ENCODE peak calls at places on chromosome 20, in eight cellular contexts. M, F, D, T, B, J, H and X are unnamed samples.

GRCh38 chr20:6122873-6123649 is at the start of gene FERMT1:
- DNase-seq in M (peak; percentile 87), F (peak; percentile 55), D (no peak), T (peak; percentile 54), B (peak; percentile 78), J (peak; percentile 78), H (peak; percentile 54), X (no peak)

GRCh38 chr20:54062812-54063280 is 7.5 kb downstream of the BCAS1 start:
- DNase-seq in M (no peak), F (no peak), D (no peak), T (peak; percentile 73), B (no peak), J (peak; percentile 42), H (peak; percentile 67), X (no peak)

GRCh38 chr20:53342429-53342828 is 251.2 kb downstream of the ZNF217 start:
- DNase-seq in M (no peak), F (no peak), D (no peak), T (no peak), B (no peak), J (no peak), H (no peak), X (no peak)

GRCh38 chr20:37803476-37804307 is 99.2 kb upstream of the VSTM2L start:
- DNase-seq in M (no peak), F (no peak), D (no peak), T (peak; percentile 80), B (no peak), J (no peak), H (no peak), X (no peak)

GRCh38 chr20:10800288-10800687 is 126.5 kb upstream of the JAG1 start:
- DNase-seq in M (no peak), F (no peak), D (no peak), T (no peak), B (no peak), J (no peak), H (no peak), X (no peak)

GRCh38 chr20:24943731-24944130 is 5.3 kb upstream of the CST7 start:
- DNase-seq in M (no peak), F (no peak), D (no peak), T (no peak), B (no peak), J (no peak), H (no peak), X (no peak)

GRCh38 chr20:13119583-13119982 is 101.5 kb upstream of the ISM1 start:
- DNase-seq in M (no peak), F (peak; percentile 20), D (peak; percentile 82), T (peak; percentile 66), B (peak; percentile 52), J (peak; percentile 51), H (peak; percentile 79), X (peak; percentile 7)

GRCh38 chr20:36405255-36405654 is 99.1 kb downstream of the DLGAP4 start:
- DNase-seq in M (no peak), F (no peak), D (no peak), T (no peak), B (no peak), J (no peak), H (peak; percentile 44), X (no peak)

GRCh38 chr20:21234324-21234723 is 68.8 kb upstream of the XRN2 start:
- DNase-seq in M (no peak), F (no peak), D (no peak), T (no peak), B (no peak), J (no peak), H (no peak), X (no peak)

GRCh38 chr20:37384683-37385174 is 38.8 kb downstream of the SRC start:
- DNase-seq in M (peak; percentile 80), F (peak; percentile 81), D (peak; percentile 59), T (peak; percentile 81), B (peak; percentile 68), J (no peak), H (peak; percentile 35), X (no peak)

GRCh38 chr20:4555188-4555893 is 166.4 kb upstream of the PRND start:
- DNase-seq in M (no peak), F (no peak), D (no peak), T (no peak), B (no peak), J (peak; percentile 37), H (peak; percentile 54), X (peak; percentile 58)

GRCh38 chr20:63740070-63740500 is 509 bp downstream of the SLC2A4RG start:
- DNase-seq in M (peak; percentile 75), F (peak; percentile 75), D (no peak), T (peak; percentile 60), B (peak; percentile 32), J (no peak), H (peak; percentile 31), X (no peak)

GRCh38 chr20:14069796-14070195 is 74.5 kb downstream of the MACROD2 start:
- DNase-seq in M (no peak), F (no peak), D (no peak), T (no peak), B (no peak), J (no peak), H (no peak), X (no peak)

GRCh38 chr20:59068534-59068933 is 25.9 kb upstream of the PRELID3B start:
- DNase-seq in M (no peak), F (no peak), D (no peak), T (no peak), B (no peak), J (no peak), H (no peak), X (no peak)

GRCh38 chr20:36173451-36173933 is 19.0 kb downstream of the EPB41L1 start:
- DNase-seq in M (no peak), F (no peak), D (no peak), T (peak; percentile 18), B (peak; percentile 92), J (no peak), H (peak; percentile 46), X (no peak)

GRCh38 chr20:5735845-5736530 is 14.2 kb upstream of the SHLD1 start:
- DNase-seq in M (no peak), F (no peak), D (no peak), T (no peak), B (no peak), J (no peak), H (no peak), X (no peak)

GRCh38 chr20:58691773-58692578 is 624 bp upstream of the NPEPL1 start:
- DNase-seq in M (peak; percentile 80), F (peak; percentile 53), D (peak; percentile 56), T (no peak), B (peak; percentile 58), J (no peak), H (peak; percentile 39), X (no peak)

GRCh38 chr20:50372770-50373088 is 137.5 kb upstream of the PTPN1 start:
- DNase-seq in M (no peak), F (no peak), D (no peak), T (no peak), B (no peak), J (no peak), H (no peak), X (no peak)

GRCh38 chr20:48096212-48096875 is 311.1 kb upstream of the SULF2 start:
- DNase-seq in M (no peak), F (no peak), D (no peak), T (no peak), B (no peak), J (no peak), H (no peak), X (no peak)

GRCh38 chr20:47175501-47175900 is 181.0 kb downstream of the ZMYND8 start:
- DNase-seq in M (no peak), F (no peak), D (no peak), T (no peak), B (no peak), J (no peak), H (no peak), X (no peak)

GRCh38 chr20:12976720-12977633 is 31.8 kb upstream of the SPTLC3 start:
- DNase-seq in M (no peak), F (no peak), D (no peak), T (no peak), B (no peak), J (no peak), H (no peak), X (no peak)

GRCh38 chr20:51985013-51985415 is 182.7 kb upstream of the SALL4 start:
- DNase-seq in M (no peak), F (no peak), D (peak; percentile 35), T (no peak), B (no peak), J (peak; percentile 72), H (peak; percentile 97), X (peak; percentile 81)

GRCh38 chr20:37461376-37461775 is 59.7 kb upstream of the NNAT start:
- DNase-seq in M (no peak), F (no peak), D (no peak), T (no peak), B (no peak), J (no peak), H (no peak), X (no peak)

GRCh38 chr20:60055740-60056139 is 97.5 kb downstream of the CDH26 start:
- DNase-seq in M (no peak), F (no peak), D (peak; percentile 38), T (peak; percentile 13), B (peak; percentile 15), J (no peak), H (no peak), X (no peak)

GRCh38 chr20:760751-761417 is 7.4 kb downstream of the SLC52A3 start:
- DNase-seq in M (peak; percentile 60), F (no peak), D (no peak), T (peak; percentile 65), B (peak; percentile 80), J (peak; percentile 47), H (peak; percentile 33), X (no peak)

GRCh38 chr20:50837532-50838321 is 42.9 kb downstream of the BCAS4 start:
- DNase-seq in M (no peak), F (peak; percentile 51), D (no peak), T (peak; percentile 84), B (no peak), J (no peak), H (peak; percentile 60), X (peak; percentile 80)

GRCh38 chr20:4524307-4524706 is 197.4 kb upstream of the PRND start:
- DNase-seq in M (no peak), F (no peak), D (no peak), T (no peak), B (no peak), J (no peak), H (no peak), X (no peak)

GRCh38 chr20:8398289-8399051 is 266.4 kb downstream of the PLCB1 start:
- DNase-seq in M (no peak), F (no peak), D (no peak), T (no peak), B (no peak), J (no peak), H (no peak), X (no peak)
- TF ChIP-seq CTCF in M (no peak), F (no peak), D (no peak), T (no peak), B (peak; percentile 63), J (no peak), H (no peak), X (no peak)

GRCh38 chr20:2195614-2196013 is 94.0 kb downstream of the STK35 start:
- DNase-seq in M (no peak), F (no peak), D (no peak), T (no peak), B (no peak), J (no peak), H (no peak), X (no peak)
- TF ChIP-seq CTCF in M (no peak), F (no peak), D (no peak), T (no peak), B (peak; percentile 18), J (peak; percentile 12), H (no peak), X (no peak)

GRCh38 chr20:57087102-57087501 is 179.3 kb downstream of the BMP7 start:
- DNase-seq in M (no peak), F (no peak), D (no peak), T (no peak), B (peak; percentile 46), J (peak; percentile 56), H (no peak), X (no peak)
- TF ChIP-seq CTCF in M (no peak), F (no peak), D (no peak), T (no peak), B (no peak), J (peak; percentile 19), H (no peak), X (no peak)

GRCh38 chr20:31572042-31572700 is 32.9 kb upstream of the ID1 start:
- DNase-seq in M (no peak), F (no peak), D (no peak), T (no peak), B (no peak), J (no peak), H (no peak), X (no peak)
- TF ChIP-seq CTCF in M (no peak), F (no peak), D (no peak), T (no peak), B (peak; percentile 9), J (no peak), H (no peak), X (no peak)